ENCODE peak calls at places on chromosome 19, in seven cellular contexts. D is cardiac fibroblast; O is HuH-7; Y is NCI-H510A; R is effector memory CD8-positive, alpha-beta T cell; C is stimulated activated CD4-positive, alpha-beta T cell treated with anti-CD3 and anti-CD28 coated beads, Interleukin-15, amount 100 ng/mL, for 24 hours; H is tibial nerve. M is an unnamed sample.

GRCh38 chr19:18204394-18205179 is 745 bp upstream of the RAB3A start:
- DNase-seq in D (no peak), O (no peak), Y (peak; percentile 78), R (no peak), C (no peak), H (no peak), M (no peak)

GRCh38 chr19:50555447-50556235 is 12.6 kb downstream of the LRRC4B start:
- DNase-seq in D (peak; percentile 12), O (no peak), Y (no peak), R (no peak), C (no peak), H (no peak), M (peak; percentile 11)

GRCh38 chr19:36203293-36203692 is 11.2 kb downstream of the ZNF565 start:
- DNase-seq in D (no peak), O (no peak), Y (no peak), R (no peak), C (no peak), H (no peak), M (no peak)

GRCh38 chr19:6532244-6532999 is 1.6 kb downstream of the TNFSF9 start:
- DNase-seq in D (no peak), O (no peak), Y (no peak), R (no peak), C (peak; percentile 30), H (no peak), M (no peak)

GRCh38 chr19:47730521-47730889 is 14.8 kb upstream of the NOP53 start:
- DNase-seq in D (no peak), O (no peak), Y (no peak), R (no peak), C (no peak), H (no peak), M (no peak)

GRCh38 chr19:33673258-33673875 is 51.6 kb downstream of the CHST8 start:
- DNase-seq in D (no peak), O (no peak), Y (no peak), R (no peak), C (no peak), H (no peak), M (no peak)

GRCh38 chr19:5430237-5430636 is 25.0 kb upstream of the ZNRF4 start:
- DNase-seq in D (no peak), O (no peak), Y (no peak), R (no peak), C (no peak), H (no peak), M (no peak)

GRCh38 chr19:4369109-4369887 is 25.9 kb downstream of the MPND start:
- DNase-seq in D (no peak), O (no peak), Y (peak; percentile 67), R (peak; percentile 70), C (peak; percentile 84), H (no peak), M (no peak)

GRCh38 chr19:18951721-18952281 is 10.8 kb upstream of the HOMER3 start:
- DNase-seq in D (peak; percentile 15), O (no peak), Y (no peak), R (no peak), C (no peak), H (no peak), M (no peak)

GRCh38 chr19:41324921-41325639 is 15.1 kb downstream of the CCDC97 start:
- DNase-seq in D (peak; percentile 84), O (no peak), Y (no peak), R (no peak), C (no peak), H (no peak), M (peak; percentile 88)

GRCh38 chr19:49738242-49738641 is 24.9 kb downstream of the TSKS start:
- DNase-seq in D (no peak), O (no peak), Y (no peak), R (no peak), C (no peak), H (no peak), M (no peak)

GRCh38 chr19:50870417-50871089 is 2.7 kb upstream of the KLK2 start:
- DNase-seq in D (peak; percentile 3), O (peak; percentile 43), Y (no peak), R (no peak), C (peak; percentile 58), H (no peak), M (no peak)

GRCh38 chr19:30237146-30237545 is 135.0 kb upstream of the ZNF536 start:
- DNase-seq in D (no peak), O (no peak), Y (no peak), R (no peak), C (no peak), H (no peak), M (no peak)

GRCh38 chr19:29528946-29529645 is 3.3 kb downstream of the VSTM2B start:
- DNase-seq in D (no peak), O (no peak), Y (no peak), R (no peak), C (peak; percentile 12), H (no peak), M (no peak)

GRCh38 chr19:795691-796581 is 1.3 kb upstream of the PTBP1 start:
- DNase-seq in D (no peak), O (no peak), Y (no peak), R (no peak), C (no peak), H (no peak), M (no peak)

GRCh38 chr19:43532571-43532961 is 422 bp upstream of the ZNF575 start:
- DNase-seq in D (no peak), O (no peak), Y (peak; percentile 50), R (no peak), C (no peak), H (peak; percentile 19), M (no peak)

GRCh38 chr19:41175825-41176734 is 16.9 kb upstream of the CYP2S1 start:
- DNase-seq in D (peak; percentile 68), O (no peak), Y (no peak), R (no peak), C (peak; percentile 62), H (peak; percentile 24), M (peak; percentile 63)

GRCh38 chr19:31911577-31911976 is 433.8 kb upstream of the ZNF507 start:
- DNase-seq in D (no peak), O (no peak), Y (no peak), R (no peak), C (no peak), H (no peak), M (no peak)

GRCh38 chr19:9849786-9850185 is 14.7 kb downstream of the PIN1 start:
- DNase-seq in D (no peak), O (no peak), Y (no peak), R (no peak), C (no peak), H (no peak), M (no peak)

GRCh38 chr19:42295831-42296525 is 6.0 kb upstream of the PRR19 start:
- DNase-seq in D (peak; percentile 66), O (peak; percentile 96), Y (peak; percentile 42), R (peak; percentile 91), C (peak; percentile 92), H (peak; percentile 84), M (peak; percentile 66)

GRCh38 chr19:4636151-4636717 is 3.1 kb upstream of the TNFAIP8L1 start:
- DNase-seq in D (peak; percentile 68), O (peak; percentile 76), Y (peak; percentile 48), R (peak; percentile 76), C (peak; percentile 86), H (peak; percentile 34), M (peak; percentile 51)

GRCh38 chr19:18833141-18833476 is 1.4 kb downstream of the UPF1 start:
- DNase-seq in D (no peak), O (no peak), Y (no peak), R (no peak), C (no peak), H (no peak), M (no peak)

M was measured in fibroblast of pulmonary artery.